ENCODE peak calls at places on chromosomes 12 and 14, in five cellular contexts. P, F, D, B and S are unnamed samples.

GRCh38 chr14:75428230-75429104 is 645 bp downstream of the JDP2 start:
- DNase-seq in D (no peak), F (peak; percentile 7), B (no peak), P (no peak), S (no peak)

GRCh38 chr12:90064759-90065158 is 356.1 kb upstream of the ATP2B1 start:
- DNase-seq in F (no peak), B (no peak), P (no peak), D (no peak), S (no peak)

GRCh38 chr12:131793623-131794022 is 34.6 kb upstream of the MMP17 start:
- DNase-seq in F (no peak), B (no peak), D (no peak), P (no peak), S (no peak)

GRCh38 chr14:32635103-32635719 is 303.5 kb upstream of the NPAS3 start:
- DNase-seq in D (no peak), P (peak; percentile 5), B (no peak), F (no peak), S (no peak)

GRCh38 chr12:116915326-116915725 is 4.6 kb downstream of the FBXW8 start:
- DNase-seq in F (no peak), P (no peak), D (no peak), B (no peak), S (no peak)

GRCh38 chr14:61150851-61151250 is 130.3 kb downstream of the TMEM30B start:
- DNase-seq in F (no peak), D (no peak), B (no peak), P (no peak), S (no peak)

GRCh38 chr12:120997448-120997847 is 18.8 kb downstream of the C12orf43 start:
- DNase-seq in F (no peak), B (no peak), D (no peak), P (no peak), S (no peak)

GRCh38 chr12:113333877-113334785 is 778 bp downstream of the SLC8B1 start:
- DNase-seq in B (no peak), F (no peak), P (no peak), D (no peak), S (no peak)

GRCh38 chr14:79466938-79467527 is 744.3 kb downstream of the DIO2 start:
- DNase-seq in B (no peak), D (no peak), F (no peak), P (no peak), S (no peak)

GRCh38 chr14:77337880-77338279 is 17.0 kb downstream of the GSTZ1 start:
- DNase-seq in D (no peak), F (no peak), P (no peak), B (no peak), S (no peak)

GRCh38 chr12:45299132-45299692 is 83.3 kb downstream of the ANO6 start:
- DNase-seq in B (no peak), F (no peak), D (peak; percentile 10), P (no peak), S (no peak)

GRCh38 chr14:77682158-77682553 is 25.7 kb downstream of the ALKBH1 start:
- DNase-seq in D (no peak), F (no peak), B (no peak), P (no peak), S (no peak)

GRCh38 chr12:40697566-40698257 is 5.5 kb downstream of the CNTN1 start:
- DNase-seq in P (no peak), B (no peak), F (no peak), D (peak; percentile 44), S (no peak)

GRCh38 chr14:22766457-22767322 is at the start of gene OXA1L:
- DNase-seq in D (peak; percentile 97), F (peak; percentile 84), B (peak; percentile 99), P (peak; percentile 85), S (peak; percentile 89)

GRCh38 chr12:5900533-5901255 is 44.4 kb downstream of the ANO2 start:
- DNase-seq in F (no peak), D (no peak), B (no peak), P (no peak), S (no peak)

GRCh38 chr14:47606601-47607000 is 68.8 kb downstream of the MDGA2 start:
- DNase-seq in B (no peak), P (no peak), D (no peak), F (no peak), S (no peak)

GRCh38 chr14:92783813-92784431 is 10.2 kb upstream of the GOLGA5 start:
- DNase-seq in P (peak; percentile 60), B (no peak), F (peak; percentile 13), D (peak; percentile 54), S (peak; percentile 51)

GRCh38 chr12:24947541-24948451 is 1.1 kb downstream of the BCAT1 start:
- DNase-seq in P (no peak), D (no peak), F (no peak), B (no peak), S (no peak)

GRCh38 chr14:52299692-52300278 is 14.3 kb upstream of the PTGER2 start:
- DNase-seq in F (no peak), D (no peak), P (peak; percentile 78), B (no peak), S (peak; percentile 63)

GRCh38 chr12:105706321-105706972 is 376.0 kb downstream of the C12orf75 start:
- DNase-seq in P (peak; percentile 58), B (no peak), F (no peak), D (no peak), S (no peak)

GRCh38 chr14:22848391-22849164 is 12.2 kb downstream of the MMP14 start:
- DNase-seq in B (peak; percentile 78), F (no peak), D (no peak), P (no peak), S (peak; percentile 45)

GRCh38 chr14:88934231-88934898 is 109.9 kb downstream of the TTC8 start:
- DNase-seq in F (no peak), P (no peak), B (no peak), D (no peak), S (no peak)

GRCh38 chr12:132295101-132295526 is 34.3 kb downstream of the GALNT9 start:
- DNase-seq in B (peak; percentile 48), F (no peak), D (no peak), P (no peak), S (no peak)

GRCh38 chr14:34090451-34090850 is 139.6 kb upstream of the EGLN3 start:
- DNase-seq in D (no peak), F (no peak), B (no peak), P (no peak), S (no peak)

GRCh38 chr14:80546056-80546854 is 335.0 kb upstream of the DIO2 start:
- DNase-seq in B (no peak), F (no peak), D (no peak), P (no peak), S (no peak)

GRCh38 chr14:103705158-103705523 is 10.1 kb downstream of the XRCC3 start:
- DNase-seq in D (peak; percentile 93), B (no peak), F (no peak), P (no peak), S (no peak)

GRCh38 chr14:55540847-55541773 is 38.9 kb upstream of the KTN1 start:
- DNase-seq in B (no peak), P (peak; percentile 48), D (no peak), F (no peak), S (no peak)

GRCh38 chr12:62629971-62630739 is 163.5 kb downstream of the MON2 start:
- DNase-seq in F (no peak), P (no peak), D (no peak), B (no peak), S (no peak)